ENCODE peak calls at places on chromosomes 13 and 19, in eight cellular contexts. Y is cardiac muscle cell, M is fibroblast of mammary gland, Z is AG09309, P is type B pancreatic cell, S is psoas muscle, J is choroid plexus epithelial cell, F is heart right ventricle. O is an unnamed sample.

GRCh38 chr13:31699650-31700049 is 39.7 kb upstream of the RXFP2 start:
- DNase-seq in J (peak; percentile 13), M (no peak), P (no peak), Y (peak; percentile 43), F (no peak), Z (no peak), S (no peak), O (peak; percentile 11)

GRCh38 chr13:38366954-38367645 is 17.4 kb downstream of the UFM1 start:
- DNase-seq in P (no peak), M (peak; percentile 84), Z (peak; percentile 17), S (no peak), F (no peak), J (peak; percentile 28), Y (peak; percentile 6), O (peak; percentile 25)

GRCh38 chr13:40141859-40142555 is 486.5 kb downstream of the COG6 start:
- DNase-seq in Z (no peak), F (no peak), M (no peak), Y (no peak), S (no peak), P (no peak), J (no peak), O (peak; percentile 59)

GRCh38 chr13:101623469-101624209 is 171.2 kb downstream of the ITGBL1 start:
- DNase-seq in Z (no peak), S (no peak), P (no peak), F (no peak), M (peak; percentile 68), Y (no peak), J (peak; percentile 46), O (peak; percentile 59)

GRCh38 chr13:69704311-69704710 is 403.3 kb upstream of the ATXN8OS start:
- DNase-seq in P (no peak), F (no peak), J (peak; percentile 20), Y (no peak), M (no peak), Z (no peak), S (no peak), O (no peak)

GRCh38 chr19:31570718-31571117 is 221.5 kb upstream of the TSHZ3 start:
- DNase-seq in J (no peak), P (no peak), M (no peak), F (no peak), Y (no peak), Z (no peak), S (no peak), O (no peak)

GRCh38 chr13:52004508-52005183 is 6.6 kb downstream of the ATP7B start:
- DNase-seq in P (no peak), J (no peak), S (no peak), Y (no peak), Z (no peak), F (no peak), M (no peak), O (no peak)

GRCh38 chr13:113562085-113562749 is 22.3 kb upstream of the TFDP1 start:
- DNase-seq in J (peak; percentile 91), Y (peak; percentile 85), M (peak; percentile 74), S (peak; percentile 73), P (peak; percentile 82), Z (peak; percentile 17), F (peak; percentile 64), O (peak; percentile 58)

GRCh38 chr19:32866564-32867265 is 2.9 kb downstream of the SLC7A9 start:
- DNase-seq in P (no peak), J (no peak), Y (no peak), M (no peak), F (no peak), S (peak; percentile 28), Z (no peak), O (no peak)

GRCh38 chr13:86933676-86934075 is 737.5 kb upstream of the SLITRK5 start:
- DNase-seq in J (no peak), P (no peak), Y (no peak), S (no peak), F (no peak), M (no peak), Z (no peak), O (no peak)

GRCh38 chr19:38514812-38515633 is 81.5 kb downstream of the RYR1 start:
- DNase-seq in Z (no peak), P (peak; percentile 80), F (peak; percentile 32), M (peak; percentile 39), Y (peak; percentile 65), J (peak; percentile 63), S (peak; percentile 73), O (peak; percentile 65)

GRCh38 chr19:35292986-35293732 is 1.2 kb downstream of the MAG start:
- DNase-seq in Y (no peak), J (no peak), P (no peak), Z (no peak), M (no peak), F (no peak), S (no peak), O (no peak)

GRCh38 chr19:35290381-35291135 is 1.4 kb upstream of the MAG start:
- DNase-seq in P (no peak), S (no peak), M (no peak), J (no peak), Z (no peak), F (no peak), Y (no peak), O (no peak)

GRCh38 chr19:35291916-35292315 is at the start of gene MAG:
- DNase-seq in F (no peak), S (no peak), Z (no peak), Y (no peak), P (no peak), M (no peak), J (no peak), O (no peak)

GRCh38 chr19:35292421-35292820 is 460 bp downstream of the MAG start:
- DNase-seq in F (no peak), S (no peak), P (no peak), Y (no peak), J (no peak), Z (no peak), M (no peak), O (no peak)

DNA sequence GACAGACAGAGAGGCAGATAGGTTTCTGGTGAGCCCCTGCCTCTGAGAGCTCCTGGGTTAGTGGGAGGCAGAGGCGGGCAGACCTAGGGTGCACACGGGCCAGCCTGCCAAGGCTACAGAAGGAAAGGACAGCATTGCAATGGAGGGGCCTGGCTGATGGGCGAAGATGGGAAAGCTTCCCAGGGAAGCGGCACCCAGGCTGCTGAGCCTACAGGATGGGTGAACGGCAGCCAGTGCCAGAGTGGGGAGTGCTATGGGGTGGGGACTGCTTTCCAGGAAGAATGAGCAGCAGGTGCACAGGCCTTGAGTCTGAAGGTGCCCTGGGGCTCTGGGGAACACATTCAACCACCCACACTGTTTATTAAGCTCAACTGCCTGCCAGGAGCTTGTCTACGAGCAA is 702 bp upstream of the MAG start:
- DNase-seq in P (no peak), F (no peak), Z (no peak), S (no peak), J (no peak), Y (no peak), M (no peak), O (no peak)
- TF ChIP-seq CTCF in P (no peak), F (no peak), Z (no peak), S (no peak), J (no peak), Y (no peak), M (no peak), O (no peak)

DNA sequence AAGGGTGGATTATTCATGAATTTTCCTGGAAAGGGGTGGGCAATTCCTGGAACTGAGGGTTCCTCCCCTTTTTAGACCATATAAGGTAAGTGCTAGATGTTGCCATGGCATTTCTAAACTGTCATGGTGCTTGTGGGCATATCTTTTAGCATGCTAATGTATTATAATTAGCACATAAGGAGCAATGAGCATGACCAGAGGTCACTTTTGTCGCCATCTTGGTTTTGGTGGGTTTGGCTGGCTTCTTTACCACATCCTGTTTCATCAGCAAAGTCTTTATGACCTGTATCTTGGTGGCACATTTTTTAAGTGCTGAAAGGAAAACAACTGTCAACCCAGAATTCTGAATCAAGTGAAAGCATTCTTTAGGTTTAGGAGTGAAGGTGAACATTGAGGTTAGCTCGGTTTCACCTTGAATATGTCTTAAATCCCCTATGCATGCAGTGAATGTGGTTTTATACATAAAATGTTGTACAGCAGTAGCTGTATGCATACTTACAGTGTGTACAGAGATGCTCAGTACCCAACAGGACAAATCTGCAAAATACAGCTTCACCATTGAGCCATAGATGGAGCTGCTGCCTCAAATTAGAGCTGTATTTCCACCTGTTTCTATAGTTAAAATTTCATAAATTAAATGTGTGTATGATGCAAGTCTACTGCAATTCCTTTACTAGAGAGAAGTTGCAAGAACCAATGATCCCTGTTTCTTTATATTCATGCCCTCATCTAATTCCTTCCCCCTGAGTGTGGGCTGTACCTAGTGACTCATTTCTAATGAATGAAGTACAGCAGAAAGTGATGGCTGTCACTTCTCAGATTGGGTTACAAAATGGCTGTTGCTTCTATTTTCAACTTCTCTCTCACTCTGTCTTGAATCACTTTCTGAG is 25.3 kb upstream of the IGSF23 start:
- DNase-seq in M (peak; percentile 85), Z (peak; percentile 90), P (no peak), S (no peak), F (no peak), J (peak; percentile 93), Y (peak; percentile 94), O (peak; percentile 88)
- TF ChIP-seq CTCF in M (no peak), Z (peak; percentile 45), P (no peak), S (peak; percentile 28), F (no peak), J (peak; percentile 53), Y (peak; percentile 34), O (peak; percentile 52)

DNA sequence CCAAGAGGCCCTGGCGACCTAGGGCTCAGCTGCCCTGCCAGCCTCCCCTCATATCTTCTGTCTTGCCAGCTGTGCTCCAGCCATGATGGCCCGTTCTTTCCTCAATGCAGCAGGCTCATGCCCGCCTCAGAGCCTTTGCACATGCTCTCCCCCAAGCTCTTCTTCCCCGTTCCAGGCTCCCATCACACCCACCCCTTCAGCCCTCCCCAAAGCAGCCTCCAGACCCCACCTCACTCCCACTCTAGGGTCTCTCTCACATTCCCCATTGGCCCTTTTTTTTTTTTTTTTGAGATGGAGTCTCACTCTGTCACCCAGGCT is 29.9 kb upstream of the ATP1A3 start:
- DNase-seq in F (no peak), P (no peak), Y (no peak), J (no peak), S (no peak), Z (no peak), M (no peak), O (no peak)
- TF ChIP-seq CTCF in F (no peak), P (no peak), Y (no peak), J (no peak), S (no peak), Z (no peak), M (no peak), O (peak; percentile 1)

GRCh38 chr19:17069249-17069648 is 6.0 kb downstream of the HAUS8 start:
- DNase-seq in P (no peak), Y (no peak), Z (no peak), F (no peak), J (no peak), M (no peak), S (no peak), O (no peak)
- TF ChIP-seq CTCF in P (no peak), Y (no peak), Z (no peak), F (no peak), J (no peak), M (no peak), S (no peak), O (no peak)